ENCODE peak calls at places on chromosomes 6 and 20, in four cellular contexts. P is K562, Z is HCT116, W is WTC11. I is an unnamed sample.

GRCh38 chr6:168291450-168291849 is 28.1 kb downstream of the DACT2 start:
- DNase-seq in P (no peak), Z (no peak), W (no peak), I (no peak)

GRCh38 chr6:31446481-31446880 is 43.1 kb downstream of the MICA start:
- DNase-seq in P (no peak), Z (no peak), W (no peak), I (no peak)

GRCh38 chr6:1574083-1574761 is 35.5 kb upstream of the FOXC1 start:
- DNase-seq in P (no peak), Z (no peak), W (no peak), I (no peak)

GRCh38 chr6:170147832-170148708 is 142.8 kb downstream of the DLL1 start:
- DNase-seq in P (no peak), Z (no peak), W (peak; percentile 41), I (no peak)

GRCh38 chr6:168150551-168151444 is 71.8 kb upstream of the FRMD1 start:
- DNase-seq in P (no peak), Z (no peak), W (peak; percentile 43), I (no peak)

GRCh38 chr20:53216856-53217576 is 244.9 kb downstream of the TSHZ2 start:
- DNase-seq in P (peak; percentile 72), Z (peak; percentile 28), W (peak; percentile 95), I (peak; percentile 79)

GRCh38 chr20:51631011-51631950 is 88.8 kb upstream of the NFATC2 start:
- DNase-seq in P (peak; percentile 30), Z (peak; percentile 91), W (no peak), I (no peak)

GRCh38 chr6:55886185-55886836 is 10.9 kb upstream of the BMP5 start:
- DNase-seq in P (no peak), Z (peak; percentile 3), W (no peak), I (no peak)

GRCh38 chr20:33787253-33787891 is 23.8 kb upstream of the CHMP4B start:
- DNase-seq in P (no peak), Z (no peak), W (no peak), I (no peak)

GRCh38 chr20:61959301-61959700 is 106.4 kb downstream of the TAF4 start:
- DNase-seq in P (peak; percentile 42), Z (peak; percentile 28), W (peak; percentile 64), I (no peak)

GRCh38 chr6:148138478-148138877 is 204.2 kb upstream of the SASH1 start:
- DNase-seq in P (no peak), Z (no peak), W (no peak), I (no peak)

GRCh38 chr20:34536798-34537394 is 20.7 kb downstream of the DYNLRB1 start:
- DNase-seq in P (peak; percentile 64), Z (no peak), W (peak; percentile 70), I (peak; percentile 45)

GRCh38 chr20:33666293-33667244 is at the start of gene ACTL10:
- DNase-seq in P (peak; percentile 98), Z (no peak), W (peak; percentile 98), I (peak; percentile 68)

GRCh38 chr20:46283426-46283825 is 24.9 kb downstream of the CDH22 start:
- DNase-seq in P (no peak), Z (no peak), W (no peak), I (no peak)

GRCh38 chr6:30614044-30614842 is 2.8 kb downstream of the PPP1R10 start:
- DNase-seq in P (peak; percentile 55), Z (no peak), W (no peak), I (no peak)

GRCh38 chr6:315921-316752 is 23.9 kb downstream of the DUSP22 start:
- DNase-seq in P (no peak), Z (no peak), W (no peak), I (no peak)

GRCh38 chr6:135322427-135323201 is 141.5 kb downstream of the MYB start:
- DNase-seq in P (peak; percentile 58), Z (no peak), W (no peak), I (no peak)

GRCh38 chr6:167565884-167566491 is 241.1 kb downstream of the TTLL2 start:
- DNase-seq in P (peak; percentile 32), Z (no peak), W (no peak), I (no peak)

GRCh38 chr20:49677777-49678758 is 35.6 kb downstream of the B4GALT5 start:
- DNase-seq in P (peak; percentile 73), Z (no peak), W (no peak), I (no peak)

GRCh38 chr6:169805242-169805838 is 53.9 kb downstream of the ERMARD start:
- DNase-seq in P (no peak), Z (no peak), W (no peak), I (no peak)

GRCh38 chr6:130434174-130434873 is 68.5 kb downstream of the TMEM200A start:
- DNase-seq in P (no peak), Z (peak; percentile 13), W (no peak), I (no peak)

GRCh38 chr20:52828199-52828598 is 144.0 kb upstream of the TSHZ2 start:
- DNase-seq in P (no peak), Z (no peak), W (no peak), I (no peak)

GRCh38 chr20:59645761-59646171 is 41.4 kb downstream of the PHACTR3 start:
- DNase-seq in P (no peak), Z (no peak), W (no peak), I (no peak)

GRCh38 chr20:4243071-4243470 is 227.7 kb upstream of the RNF24 start:
- DNase-seq in P (peak; percentile 49), Z (no peak), W (peak; percentile 74), I (no peak)

GRCh38 chr6:50270427-50270826 is 220.7 kb upstream of the DEFB112 start:
- DNase-seq in P (no peak), Z (no peak), W (no peak), I (no peak)

GRCh38 chr6:90298459-90299053 is 1.9 kb upstream of the BACH2 start:
- DNase-seq in P (no peak), Z (no peak), W (no peak), I (no peak)

GRCh38 chr6:144036064-144036873 is 28.2 kb upstream of the PLAGL1 start:
- DNase-seq in P (peak; percentile 59), Z (no peak), W (peak; percentile 15), I (peak; percentile 33)

GRCh38 chr20:16262594-16262993 is 310.7 kb downstream of the KIF16B start:
- DNase-seq in P (no peak), Z (no peak), W (no peak), I (no peak)

GRCh38 chr6:4805553-4806307 is 29.5 kb downstream of the CDYL start:
- DNase-seq in P (no peak), Z (peak; percentile 34), W (peak; percentile 73), I (peak; percentile 47)

GRCh38 chr20:31830406-31830981 is 11.3 kb downstream of the MYLK2 start:
- DNase-seq in P (no peak), Z (no peak), W (no peak), I (no peak)

GRCh38 chr6:82371799-82372508 is 8.3 kb downstream of the TPBG start:
- DNase-seq in P (no peak), Z (no peak), W (no peak), I (no peak)

GRCh38 chr6:3848380-3848779 is 793 bp upstream of the FAM50B start:
- DNase-seq in P (no peak), Z (no peak), W (no peak), I (no peak)

GRCh38 chr6:53413326-53413725 is 64.6 kb upstream of the ELOVL5 start:
- DNase-seq in P (no peak), Z (no peak), W (no peak), I (no peak)

GRCh38 chr6:53418288-53418687 is 69.5 kb upstream of the ELOVL5 start:
- DNase-seq in P (no peak), Z (no peak), W (no peak), I (no peak)

GRCh38 chr6:53412751-53413150 is 64.0 kb upstream of the ELOVL5 start:
- DNase-seq in P (no peak), Z (no peak), W (no peak), I (no peak)

GRCh38 chr6:53412316-53412715 is 63.6 kb upstream of the ELOVL5 start:
- DNase-seq in P (no peak), Z (no peak), W (no peak), I (no peak)

DNA sequence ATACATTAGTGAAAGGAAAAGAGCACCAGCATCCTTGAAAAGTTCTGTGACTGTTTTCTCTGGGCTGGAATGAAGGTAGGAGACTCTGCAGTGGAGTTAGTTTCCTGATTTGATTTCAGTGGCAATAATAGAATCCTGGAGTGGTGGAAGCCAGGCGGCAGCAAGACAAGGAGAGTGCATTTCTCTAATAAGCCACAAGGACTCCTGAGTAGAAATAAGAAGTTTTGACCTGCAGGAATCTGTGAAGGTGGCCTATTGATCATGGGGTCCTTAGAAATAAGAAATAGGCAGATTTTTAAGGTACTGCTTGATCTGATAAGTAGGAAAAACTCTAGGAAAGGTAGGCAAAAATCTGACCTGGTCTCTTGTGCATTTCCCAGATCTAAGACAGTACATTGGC is 68.4 kb upstream of the ELOVL5 start:
- DNase-seq in P (no peak), Z (no peak), W (no peak), I (no peak)
- TF ChIP-seq SP1 in P (no peak), Z (no peak), W (no peak), I (no peak)

GRCh38 chr20:13355386-13355785 is 134.3 kb downstream of the ISM1 start:
- DNase-seq in P (no peak), Z (no peak), W (no peak), I (no peak)
- TF ChIP-seq SP1 in P (no peak), Z (no peak), W (no peak), I (no peak)

GRCh38 chr6:62707914-62708313 is 421.9 kb upstream of the KHDRBS2 start:
- DNase-seq in P (no peak), Z (no peak), W (no peak), I (no peak)
- TF ChIP-seq SP1 in P (no peak), Z (no peak), W (no peak), I (no peak)

DNA sequence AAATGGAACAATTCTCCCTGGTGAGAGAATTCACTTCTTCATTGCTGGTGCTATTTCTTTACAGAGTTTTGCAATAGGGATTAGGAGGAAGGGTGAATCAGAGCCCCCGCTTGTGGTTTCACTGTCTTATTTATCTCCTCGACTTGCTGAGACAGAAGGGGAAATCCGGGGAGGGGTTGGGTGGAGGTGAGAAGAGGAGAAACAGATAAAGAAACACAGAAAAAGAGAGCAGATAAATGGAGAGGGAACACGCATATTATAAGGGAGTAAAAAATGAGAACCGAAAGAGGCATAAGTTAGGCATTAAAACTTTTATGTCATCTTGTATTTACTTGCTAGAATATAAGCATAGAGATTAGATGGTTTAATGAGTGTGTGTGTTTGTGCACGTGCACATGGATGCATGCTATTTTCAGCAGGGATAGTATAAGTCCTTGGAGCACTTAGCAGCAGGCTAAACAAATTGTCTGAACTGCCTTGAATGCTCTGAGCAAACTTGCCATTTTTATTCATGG is 105.0 kb downstream of the OLIG3 start:
- DNase-seq in P (peak; percentile 41), Z (no peak), W (no peak), I (no peak)
- TF ChIP-seq SP1 in P (no peak), Z (no peak), W (no peak), I (no peak)

DNA sequence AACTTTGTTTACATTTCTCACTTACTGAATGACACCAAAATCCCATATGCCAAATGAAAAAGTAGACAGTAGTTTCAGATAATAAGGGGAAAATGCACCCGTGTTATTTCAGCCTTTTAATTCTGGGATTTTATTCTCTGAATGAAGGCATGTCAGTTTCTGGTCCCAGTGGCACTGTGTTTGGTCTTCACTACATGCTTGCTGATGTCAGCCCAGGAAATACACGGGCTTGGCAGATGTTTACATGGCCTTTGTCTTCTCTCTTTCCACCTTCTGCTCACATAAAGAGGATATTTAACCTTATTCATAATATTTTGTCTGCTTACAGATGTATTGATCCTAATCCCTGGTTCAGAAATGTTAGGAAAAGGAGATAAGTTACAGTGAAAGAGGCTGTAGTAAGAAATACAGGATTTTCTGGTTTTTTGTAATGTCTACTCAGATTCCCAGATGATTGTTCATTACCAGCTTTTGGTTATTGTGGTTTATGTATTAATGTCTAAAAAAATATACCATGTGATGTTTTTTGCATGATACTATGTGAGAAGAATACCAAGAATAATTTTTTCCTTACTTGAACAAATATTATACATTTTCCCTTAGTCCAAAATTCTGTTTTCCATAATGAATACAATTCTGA is 27.7 kb downstream of the DSE start:
- DNase-seq in P (no peak), Z (no peak), W (no peak), I (no peak)
- TF ChIP-seq SP1 in P (no peak), Z (no peak), W (no peak), I (no peak)

I was measured in HEK293T.